ENCODE peak calls at places on chromosomes 3 and 15, in four cellular contexts. J is uterus, D is body of pancreas, S is K562. K is an unnamed sample.

GRCh38 chr3:141093971-141094401 is 42.8 kb downstream of the SPSB4 start:
- DNase-seq in J (peak), D (peak), S (no peak), K (no peak)

GRCh38 chr3:173709026-173709425 is 311.5 kb downstream of the NLGN1 start:
- DNase-seq in J (no peak), D (no peak), S (no peak), K (no peak)

GRCh38 chr3:59115355-59116136 is 65.7 kb upstream of the CFAP20DC start:
- DNase-seq in J (no peak), D (no peak), S (no peak), K (no peak)

GRCh38 chr3:141940204-141940776 is 63.8 kb downstream of the ATP1B3 start:
- DNase-seq in J (no peak), D (no peak), S (no peak), K (no peak)

GRCh38 chr3:148146947-148147346 is 550.8 kb upstream of the AGTR1 start:
- DNase-seq in J (no peak), D (no peak), S (no peak), K (no peak)

GRCh38 chr15:55737373-55737772 is 5.6 kb downstream of the PRTG start:
- DNase-seq in J (no peak), D (no peak), S (no peak), K (peak)

GRCh38 chr3:168081171-168081771 is 14.5 kb downstream of the GOLIM4 start:
- DNase-seq in J (no peak), D (no peak), S (no peak), K (no peak)

GRCh38 chr3:196322-197153 is at the start of gene CHL1:
- DNase-seq in J (peak), D (no peak), S (no peak), K (no peak)

GRCh38 chr15:89649716-89650115 is 5.6 kb downstream of the KIF7 start:
- DNase-seq in J (no peak), D (no peak), S (no peak), K (no peak)

GRCh38 chr3:184786271-184787010 is 25.5 kb upstream of the VPS8 start:
- DNase-seq in J (peak), D (no peak), S (no peak), K (no peak)

GRCh38 chr15:99427210-99427609 is 138.6 kb upstream of the MEF2A start:
- DNase-seq in J (peak), D (no peak), S (no peak), K (no peak)

GRCh38 chr15:60179786-60180391 is 175.8 kb downstream of the FOXB1 start:
- DNase-seq in J (no peak), D (peak), S (peak), K (peak)

GRCh38 chr3:54905230-54905888 is 22.5 kb downstream of the LRTM1 start:
- DNase-seq in J (no peak), D (no peak), S (no peak), K (no peak)

GRCh38 chr15:69713726-69714559 is 261.3 kb downstream of the RPLP1 start:
- DNase-seq in J (no peak), D (no peak), S (no peak), K (no peak)

GRCh38 chr3:139718415-139718814 is 40.6 kb upstream of the NMNAT3 start:
- DNase-seq in J (peak), D (peak), S (peak), K (no peak)

GRCh38 chr3:49353022-49353421 is 5.1 kb downstream of the GPX1 start:
- DNase-seq in J (no peak), D (no peak), S (no peak), K (peak)

GRCh38 chr3:99774467-99774866 is 43.2 kb upstream of the CMSS1 start:
- DNase-seq in J (no peak), D (no peak), S (no peak), K (no peak)

GRCh38 chr3:190443257-190443656 is 6.4 kb downstream of the TMEM207 start:
- DNase-seq in J (no peak), D (no peak), S (no peak), K (no peak)

GRCh38 chr3:149120051-149120972 is 9.1 kb upstream of the HPS3 start:
- DNase-seq in J (no peak), D (no peak), S (peak), K (peak)

GRCh38 chr3:186520957-186521842 is 23.0 kb downstream of the CRYGS start:
- DNase-seq in J (no peak), D (no peak), S (no peak), K (no peak)

GRCh38 chr15:71083349-71083748 is 31.9 kb upstream of the THSD4 start:
- DNase-seq in J (peak), D (no peak), S (no peak), K (no peak)

GRCh38 chr15:69475769-69476358 is 23.2 kb downstream of the RPLP1 start:
- DNase-seq in J (peak), D (peak), S (peak), K (peak)

GRCh38 chr3:29349049-29349448 is 68.2 kb downstream of the RBMS3 start:
- DNase-seq in J (no peak), D (no peak), S (no peak), K (no peak)

GRCh38 chr15:63473999-63474809 is 30.2 kb upstream of the USP3 start:
- DNase-seq in J (no peak), D (peak), S (no peak), K (no peak)

GRCh38 chr3:45137656-45138181 is 8.5 kb downstream of the CDCP1 start:
- DNase-seq in J (no peak), D (peak), S (peak), K (peak)

GRCh38 chr15:49624046-49624445 is 3.2 kb downstream of the DTWD1 start:
- DNase-seq in J (no peak), D (no peak), S (no peak), K (no peak)

GRCh38 chr15:87269566-87269965 is 987.0 kb downstream of the NTRK3 start:
- DNase-seq in J (no peak), D (no peak), S (no peak), K (no peak)

GRCh38 chr15:58554758-58555157 is 123.0 kb downstream of the LIPC start:
- DNase-seq in J (no peak), D (no peak), S (no peak), K (no peak)

GRCh38 chr3:111385971-111386495 is 156.0 kb upstream of the CD96 start:
- DNase-seq in J (no peak), D (no peak), S (no peak), K (no peak)

GRCh38 chr15:85872125-85872524 is 77.4 kb upstream of the KLHL25 start:
- DNase-seq in J (no peak), D (no peak), S (no peak), K (no peak)

GRCh38 chr15:56817690-56818089 is 84.4 kb upstream of the ZNF280D start:
- DNase-seq in J (no peak), D (no peak), S (no peak), K (no peak)

DNA sequence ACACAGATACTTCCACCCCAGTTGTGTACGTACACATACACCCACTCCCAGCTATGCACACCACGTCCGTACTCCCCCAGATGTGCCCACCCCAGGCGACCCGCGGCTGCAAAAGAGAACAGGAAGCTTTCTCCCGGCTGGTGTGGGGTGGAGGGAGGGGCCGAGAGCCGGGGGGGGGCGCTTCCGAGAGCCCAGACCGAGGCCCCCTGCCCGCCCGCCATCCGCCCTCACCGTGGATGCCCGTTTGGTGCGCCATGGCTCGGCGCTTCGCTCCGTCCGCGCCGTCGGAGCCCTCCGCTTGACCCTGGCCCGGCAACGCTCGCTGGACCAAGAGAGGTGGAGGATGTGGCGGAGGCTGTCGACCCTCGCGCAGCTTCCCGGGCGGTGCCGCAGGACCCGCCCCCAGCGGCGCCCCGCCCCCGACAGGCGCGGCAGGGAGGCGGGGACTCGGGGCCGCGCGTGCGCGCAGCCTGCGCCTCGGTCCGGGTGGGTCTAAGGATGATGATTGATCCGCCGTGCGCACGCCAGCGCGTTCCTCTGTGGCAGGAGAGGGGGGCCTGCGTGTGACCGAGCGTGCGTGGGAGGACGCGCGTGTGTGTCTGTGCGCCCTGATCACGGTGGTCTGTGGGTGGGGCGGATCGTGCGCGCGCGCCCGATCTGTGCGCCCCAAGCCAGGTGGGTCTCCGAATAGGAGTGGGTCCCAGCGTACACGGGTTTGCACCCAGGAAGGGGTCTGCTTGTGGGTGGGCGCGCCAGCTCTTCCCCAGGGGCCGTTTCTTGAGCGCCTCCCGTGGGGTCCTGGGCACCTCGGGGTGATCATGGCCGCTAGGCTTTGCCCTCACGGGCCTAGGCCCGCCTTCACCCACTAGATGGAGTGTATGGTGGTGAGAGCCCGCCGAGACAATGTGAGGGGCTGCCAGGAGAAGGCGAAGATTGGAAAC is at the start of gene TWF2:
- DNase-seq in J (peak), D (peak), S (peak), K (peak)
- TF ChIP-seq POLR2A in J (peak), D (no peak), S (peak), K (peak)

GRCh38 chr3:10162147-10162546 is 2.6 kb upstream of the IRAK2 start:
- DNase-seq in J (no peak), D (no peak), S (no peak), K (no peak)

GRCh38 chr3:10169000-10169496 is 4.3 kb downstream of the IRAK2 start:
- DNase-seq in J (no peak), D (no peak), S (no peak), K (no peak)

GRCh38 chr3:10166213-10166604 is 1.5 kb downstream of the IRAK2 start:
- DNase-seq in J (no peak), D (no peak), S (peak), K (no peak)

GRCh38 chr3:10160925-10161324 is 3.8 kb upstream of the IRAK2 start:
- DNase-seq in J (no peak), D (no peak), S (peak), K (no peak)

GRCh38 chr3:10164546-10165393 is at the start of gene IRAK2:
- DNase-seq in J (peak), D (peak), S (peak), K (peak)
- TF ChIP-seq POLR2A in J (peak), D (peak), S (peak), K (peak)

GRCh38 chr3:47380026-47380600 is 708 bp upstream of the PTPN23 start:
- DNase-seq in J (no peak), D (no peak), S (no peak), K (no peak)
- TF ChIP-seq POLR2A in J (no peak), D (no peak), S (no peak), K (no peak)

DNA sequence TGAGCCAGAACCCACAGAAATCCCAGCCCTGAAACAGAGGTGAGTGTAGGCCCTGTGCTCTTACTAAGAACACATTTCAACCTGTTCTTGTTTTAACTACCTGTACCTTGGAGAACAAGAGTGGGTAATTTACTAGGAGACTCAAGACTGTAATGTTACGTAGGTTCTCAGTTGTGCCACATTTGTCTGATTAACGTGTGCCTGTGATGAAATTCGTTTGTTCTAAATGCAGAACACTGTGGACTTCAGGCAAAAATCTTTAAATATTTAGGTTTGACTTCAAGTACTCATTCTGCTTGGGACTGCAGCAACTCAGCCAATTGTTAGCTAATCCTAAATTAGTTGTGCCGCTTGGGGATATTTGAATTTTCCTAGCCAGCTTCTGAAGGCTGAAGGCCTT is 28.3 kb downstream of the GTF2E1 start:
- DNase-seq in J (no peak), D (no peak), S (no peak), K (no peak)
- TF ChIP-seq POLR2A in J (no peak), D (no peak), S (no peak), K (no peak)

K was measured in erythroblast.